ENCODE peak calls at places on chromosomes 16 and 17, in six cellular contexts. D, S, K, U, J and C are unnamed samples.

GRCh38 chr17:78664476-78665384 is 87.5 kb upstream of the DNAH17 start:
- DNase-seq in D (no peak), U (peak; percentile 42), K (no peak), J (no peak), S (no peak), C (no peak)

GRCh38 chr17:52923658-52924057 is 765.1 kb upstream of the CA10 start:
- DNase-seq in K (no peak), S (no peak), D (no peak), J (no peak), U (no peak), C (no peak)

GRCh38 chr17:63740464-63741181 is 976 bp downstream of the STRADA start:
- DNase-seq in K (no peak), J (no peak), U (peak; percentile 14), S (no peak), D (no peak), C (no peak)

GRCh38 chr16:72362972-72363371 is 191.0 kb upstream of the PMFBP1 start:
- DNase-seq in J (no peak), K (no peak), D (no peak), S (no peak), U (peak; percentile 91), C (no peak)

GRCh38 chr17:37463039-37463438 is 26.7 kb upstream of the DUSP14 start:
- DNase-seq in J (no peak), U (no peak), K (no peak), S (no peak), D (no peak), C (no peak)

GRCh38 chr17:21286066-21286770 is 1.7 kb downstream of the MAP2K3 start:
- DNase-seq in K (no peak), S (no peak), J (peak; percentile 22), D (peak; percentile 95), U (peak; percentile 99), C (peak; percentile 57)

GRCh38 chr16:54031107-54031760 is 255.4 kb downstream of the IRX3 start:
- DNase-seq in U (peak; percentile 71), J (no peak), D (no peak), S (no peak), K (no peak), C (no peak)

GRCh38 chr16:58515871-58516767 is 802 bp downstream of the SETD6 start:
- DNase-seq in D (no peak), K (no peak), J (no peak), S (no peak), U (no peak), C (peak; percentile 33)

GRCh38 chr17:66283971-66284370 is 18.4 kb upstream of the PRKCA start:
- DNase-seq in S (no peak), D (no peak), K (no peak), J (no peak), U (no peak), C (no peak)

GRCh38 chr17:74852237-74853047 is 7.2 kb downstream of the GRIN2C start:
- DNase-seq in D (no peak), J (no peak), K (peak; percentile 26), S (peak; percentile 26), U (no peak), C (peak; percentile 81)

GRCh38 chr17:19258371-19258770 is 21.2 kb downstream of the EPN2 start:
- DNase-seq in J (no peak), S (no peak), U (no peak), D (no peak), K (no peak), C (no peak)

GRCh38 chr17:38885728-38886642 is 16.1 kb downstream of the LASP1 start:
- DNase-seq in J (no peak), K (no peak), U (peak; percentile 35), D (no peak), S (no peak), C (peak; percentile 60)

GRCh38 chr17:41547378-41547841 is 19.3 kb upstream of the KRT19 start:
- DNase-seq in U (no peak), J (no peak), S (no peak), K (no peak), D (peak; percentile 70), C (peak; percentile 31)

GRCh38 chr16:85152414-85153030 is 40.2 kb upstream of the CIBAR2 start:
- DNase-seq in D (no peak), J (no peak), S (no peak), K (no peak), U (no peak), C (no peak)

GRCh38 chr17:74123866-74124265 is 79.6 kb upstream of the RPL38 start:
- DNase-seq in U (no peak), K (no peak), J (no peak), S (no peak), D (no peak), C (no peak)

GRCh38 chr17:81329279-81329926 is 34.3 kb upstream of the SLC38A10 start:
- DNase-seq in S (no peak), K (no peak), U (peak; percentile 88), J (no peak), D (peak; percentile 99), C (peak; percentile 64)

GRCh38 chr17:45782889-45783592 is 1.1 kb upstream of the CRHR1 start:
- DNase-seq in K (peak; percentile 26), S (peak; percentile 25), D (peak; percentile 76), U (no peak), J (peak; percentile 28), C (peak; percentile 88)

GRCh38 chr17:12302711-12303110 is 282.0 kb downstream of the MAP2K4 start:
- DNase-seq in S (no peak), D (no peak), K (no peak), U (peak; percentile 32), J (no peak), C (no peak)

GRCh38 chr17:80477647-80478478 is 1.5 kb upstream of the NPTX1 start:
- DNase-seq in U (peak; percentile 59), J (peak; percentile 63), D (peak; percentile 75), S (no peak), K (no peak), C (peak; percentile 78)

GRCh38 chr17:82449136-82449882 is 1.2 kb downstream of the CYBC1 start:
- DNase-seq in K (peak; percentile 52), S (peak; percentile 44), D (no peak), U (no peak), J (no peak), C (no peak)

GRCh38 chr17:66426397-66427033 is 124.1 kb downstream of the PRKCA start:
- DNase-seq in S (peak; percentile 48), K (no peak), J (no peak), D (no peak), U (peak; percentile 52), C (no peak)

GRCh38 chr16:88685156-88686061 is 898 bp downstream of the SNAI3 start:
- DNase-seq in U (peak; percentile 68), D (peak; percentile 84), K (no peak), J (no peak), S (no peak), C (no peak)

GRCh38 chr17:76076765-76077581 is 2.0 kb upstream of the ZACN start:
- DNase-seq in U (no peak), K (no peak), D (no peak), J (no peak), S (no peak), C (no peak)

GRCh38 chr17:40358323-40359038 is 6.1 kb downstream of the GJD3 start:
- DNase-seq in J (peak; percentile 82), U (peak; percentile 93), K (peak; percentile 84), S (peak; percentile 95), D (peak; percentile 96), C (peak; percentile 95)

GRCh38 chr17:5840811-5841446 is 229.2 kb upstream of the WSCD1 start:
- DNase-seq in J (no peak), S (no peak), U (no peak), D (no peak), K (no peak), C (no peak)

GRCh38 chr16:66399031-66399430 is 28.1 kb upstream of the BEAN1 start:
- DNase-seq in U (peak; percentile 64), D (no peak), J (no peak), K (no peak), S (no peak), C (no peak)

GRCh38 chr16:70592106-70592571 is 54.2 kb upstream of the IL34 start:
- DNase-seq in J (no peak), D (no peak), S (no peak), K (no peak), U (no peak), C (no peak)

GRCh38 chr17:76276461-76277299 is 11.5 kb downstream of the UBALD2 start:
- DNase-seq in S (no peak), J (no peak), D (no peak), U (no peak), K (no peak), C (no peak)

GRCh38 chr17:75691371-75692290 is 24.5 kb downstream of the SAP30BP start:
- DNase-seq in S (peak; percentile 36), U (peak; percentile 62), D (no peak), K (peak; percentile 12), J (no peak), C (no peak)

GRCh38 chr16:24609740-24610420 is 70.5 kb downstream of the RBBP6 start:
- DNase-seq in K (no peak), U (peak; percentile 62), S (peak; percentile 2), J (peak; percentile 43), D (no peak), C (peak; percentile 42)

GRCh38 chr17:9768381-9768934 is 22.9 kb downstream of the DHRS7C start:
- DNase-seq in D (peak; percentile 55), S (no peak), K (no peak), U (peak; percentile 45), J (no peak), C (no peak)

GRCh38 chr17:77830816-77831490 is 127.5 kb upstream of the TNRC6C start:
- DNase-seq in J (no peak), D (no peak), S (no peak), U (no peak), K (no peak), C (no peak)

GRCh38 chr17:70307430-70307829 is 138.1 kb downstream of the KCNJ2 start:
- DNase-seq in S (no peak), U (peak; percentile 58), J (no peak), K (no peak), D (no peak), C (no peak)

GRCh38 chr17:60863892-60864673 is 186.4 kb downstream of the BCAS3 start:
- DNase-seq in D (no peak), S (no peak), K (no peak), U (peak; percentile 23), J (no peak), C (no peak)

GRCh38 chr17:61286449-61286848 is 113.2 kb upstream of the TBX2 start:
- DNase-seq in K (no peak), S (no peak), U (no peak), D (no peak), J (no peak), C (no peak)